ENCODE peak calls at places on chromosomes 7 and 10, in seven cellular contexts. A, B, M, X, W, Z and I are unnamed samples.
A peak's percentile ranks its signal among the peaks of the same experiment; 100 is the strongest.

GRCh38 chr7:44213872-44214595 is 13.3 kb downstream of the YKT6 start:
- DNase-seq in X (peak; percentile 53), B (no peak), M (no peak), A (no peak), Z (peak; percentile 60), W (no peak), I (no peak)

GRCh38 chr10:103580011-103580410 is 86.5 kb downstream of the NEURL1 start:
- DNase-seq in B (no peak), W (no peak), M (no peak), X (no peak), A (no peak), Z (no peak), I (no peak)

GRCh38 chr7:106116162-106116704 is 4.1 kb upstream of the SYPL1 start:
- DNase-seq in Z (no peak), B (no peak), A (no peak), X (no peak), W (no peak), M (no peak), I (no peak)

GRCh38 chr7:108838143-108838542 is 268.5 kb downstream of the DNAJB9 start:
- DNase-seq in A (no peak), B (no peak), M (no peak), Z (no peak), W (no peak), X (no peak), I (no peak)

GRCh38 chr7:16465469-16466086 is at the start of gene SOSTDC1:
- DNase-seq in X (peak; percentile 21), W (no peak), M (no peak), A (no peak), Z (no peak), B (no peak), I (no peak)

GRCh38 chr10:129704225-129704624 is 237.2 kb downstream of the MGMT start:
- DNase-seq in B (no peak), X (no peak), Z (no peak), M (no peak), W (no peak), A (no peak), I (no peak)

GRCh38 chr10:78594938-78595645 is 473.7 kb upstream of the ZMIZ1 start:
- DNase-seq in B (no peak), A (no peak), X (no peak), W (no peak), M (no peak), Z (no peak), I (no peak)

GRCh38 chr7:150958603-150959002 is 19.5 kb downstream of the KCNH2 start:
- DNase-seq in B (no peak), A (no peak), M (no peak), X (no peak), Z (no peak), W (no peak), I (no peak)

GRCh38 chr10:59079386-59080226 is 96.8 kb upstream of the PHYHIPL start:
- DNase-seq in A (no peak), Z (peak; percentile 36), W (no peak), M (no peak), X (peak; percentile 64), B (no peak), I (no peak)

GRCh38 chr10:131852823-131853609 is 47.8 kb upstream of the PPP2R2D start:
- DNase-seq in A (no peak), X (no peak), W (no peak), M (no peak), B (no peak), Z (no peak), I (no peak)

GRCh38 chr7:50362712-50363282 is 58.3 kb downstream of the IKZF1 start:
- DNase-seq in W (peak; percentile 38), X (no peak), M (no peak), B (peak; percentile 81), Z (no peak), A (no peak), I (no peak)